ENCODE peak calls at places on chromosome 17, in four cellular contexts. X is HT-29, M is AG09319, Q is left kidney. V is an unnamed sample.

GRCh38 chr17:47275245-47275984 is 21.8 kb downstream of the ITGB3 start:
- DNase-seq in X (no peak), M (peak), Q (peak), V (no peak)

GRCh38 chr17:5014357-5014756 is 16.6 kb downstream of the KIF1C start:
- DNase-seq in X (no peak), M (no peak), Q (no peak), V (no peak)

GRCh38 chr17:2093349-2093748 is 38.4 kb downstream of the HIC1 start:
- DNase-seq in X (no peak), M (no peak), Q (no peak), V (no peak)

GRCh38 chr17:38476549-38476948 is 48.3 kb downstream of the ARHGAP23 start:
- DNase-seq in X (no peak), M (no peak), Q (no peak), V (no peak)

GRCh38 chr17:76071497-76072148 is 694 bp downstream of the SRP68 start:
- DNase-seq in X (no peak), M (no peak), Q (no peak), V (no peak)

GRCh38 chr17:57045868-57046671 is 39.0 kb upstream of the AKAP1 start:
- DNase-seq in X (no peak), M (no peak), Q (peak), V (peak)

GRCh38 chr17:68539536-68540469 is 27.6 kb downstream of the PRKAR1A start:
- DNase-seq in X (peak), M (no peak), Q (peak), V (no peak)

GRCh38 chr17:6755281-6755680 is 565 bp upstream of the XAF1 start:
- DNase-seq in X (no peak), M (peak), Q (no peak), V (peak)

GRCh38 chr17:16215002-16215272 is 397 bp downstream of the NCOR1 start:
- DNase-seq in X (no peak), M (no peak), Q (peak), V (no peak)

GRCh38 chr17:77228224-77229215 is 87.8 kb downstream of the SEC14L1 start:
- DNase-seq in X (no peak), M (no peak), Q (peak), V (no peak)

GRCh38 chr17:43019418-43019817 is 2.8 kb downstream of the VAT1 start:
- DNase-seq in X (no peak), M (no peak), Q (no peak), V (no peak)

GRCh38 chr17:17831208-17832039 is 5.4 kb downstream of the SREBF1 start:
- DNase-seq in X (no peak), M (no peak), Q (peak), V (no peak)

GRCh38 chr17:57349533-57350227 is 93.4 kb downstream of the MSI2 start:
- DNase-seq in X (no peak), M (no peak), Q (no peak), V (no peak)

GRCh38 chr17:957856-958421 is 21.6 kb downstream of the NXN start:
- DNase-seq in X (no peak), M (no peak), Q (peak), V (peak)

GRCh38 chr17:66604381-66604780 is 230.5 kb upstream of the CACNG5 start:
- DNase-seq in X (no peak), M (no peak), Q (no peak), V (no peak)

GRCh38 chr17:49646391-49647255 is 31.3 kb downstream of the SPOP start:
- DNase-seq in X (no peak), M (no peak), Q (no peak), V (peak)

GRCh38 chr17:68566145-68566738 is 34.9 kb downstream of the FAM20A start:
- DNase-seq in X (no peak), M (no peak), Q (no peak), V (no peak)

GRCh38 chr17:79305831-79306687 is 231.4 kb downstream of the ENGASE start:
- DNase-seq in X (no peak), M (no peak), Q (peak), V (peak)

GRCh38 chr17:41308251-41308917 is 725 bp downstream of the KRTAP16-1 start:
- DNase-seq in X (no peak), M (no peak), Q (no peak), V (peak)

GRCh38 chr17:65750678-65751077 is 189.2 kb upstream of the AXIN2 start:
- DNase-seq in X (peak), M (peak), Q (no peak), V (peak)

GRCh38 chr17:50550661-50551432 is 3.9 kb downstream of the SPATA20 start:
- DNase-seq in X (peak), M (peak), Q (peak), V (peak)

GRCh38 chr17:56880571-56880970 is 33.3 kb downstream of the TRIM25 start:
- DNase-seq in X (no peak), M (no peak), Q (no peak), V (peak)

GRCh38 chr17:11991461-11991860 is 5.8 kb downstream of the ZNF18 start:
- DNase-seq in X (no peak), M (no peak), Q (no peak), V (no peak)

GRCh38 chr17:79388556-79389295 is 222.1 kb downstream of the RBFOX3 start:
- DNase-seq in X (peak), M (no peak), Q (peak), V (peak)

GRCh38 chr17:76151896-76152454 is 10.9 kb upstream of the FOXJ1 start:
- DNase-seq in X (no peak), M (no peak), Q (no peak), V (no peak)

GRCh38 chr17:57862990-57863667 is 13.3 kb upstream of the MRPS23 start:
- DNase-seq in X (no peak), M (no peak), Q (peak), V (no peak)

GRCh38 chr17:231191-231965 is 49.9 kb upstream of the DOC2B start:
- DNase-seq in X (no peak), M (no peak), Q (no peak), V (no peak)

GRCh38 chr17:44651228-44651627 is 5.0 kb upstream of the MEIOC start:
- DNase-seq in X (no peak), M (no peak), Q (no peak), V (no peak)

GRCh38 chr17:64964796-64965195 is 45.5 kb upstream of the LRRC37A3 start:
- DNase-seq in X (no peak), M (no peak), Q (peak), V (no peak)

GRCh38 chr17:68605914-68606313 is 4.7 kb upstream of the FAM20A start:
- DNase-seq in X (no peak), M (no peak), Q (no peak), V (no peak)

GRCh38 chr17:80992948-80993624 is 1.4 kb downstream of the CHMP6 start:
- DNase-seq in X (no peak), M (no peak), Q (no peak), V (no peak)

GRCh38 chr17:82104797-82105416 is 6.9 kb upstream of the FASN start:
- DNase-seq in X (no peak), M (no peak), Q (no peak), V (no peak)

GRCh38 chr17:6163632-6164319 is 93.6 kb downstream of the WSCD1 start:
- DNase-seq in X (no peak), M (no peak), Q (no peak), V (peak)

GRCh38 chr17:81307636-81308035 is 12.5 kb upstream of the SLC38A10 start:
- DNase-seq in X (no peak), M (no peak), Q (peak), V (no peak)

V was measured in myocyte.